ENCODE peak calls at places on chromosomes 16 and 17, in four cellular contexts. V is RPMI7951; S is naive thymus-derived CD8-positive, alpha-beta T cell; K is iPS-NIHi11. B is an unnamed sample.

GRCh38 chr16:74603848-74604247 is 3.1 kb downstream of the GLG1 start:
- DNase-seq in K (no peak), V (peak; percentile 40), S (no peak), B (no peak)

GRCh38 chr17:2594657-2595085 is 1.2 kb downstream of the PAFAH1B1 start:
- DNase-seq in K (no peak), V (no peak), S (peak; percentile 25), B (no peak)

GRCh38 chr17:50266384-50267073 is 7.7 kb upstream of the TMEM92 start:
- DNase-seq in K (peak; percentile 5), S (no peak), V (peak; percentile 90), B (peak; percentile 91)

GRCh38 chr16:87255866-87256265 is 61.3 kb downstream of the C16orf95 start:
- DNase-seq in K (no peak), V (no peak), S (no peak), B (no peak)

GRCh38 chr16:4392382-4393242 is 21.0 kb downstream of the VASN start:
- DNase-seq in K (peak; percentile 90), V (peak; percentile 82), S (no peak), B (no peak)

GRCh38 chr17:58344791-58345157 is 7.2 kb downstream of the SUPT4H1 start:
- DNase-seq in K (no peak), V (no peak), S (peak; percentile 69), B (no peak)

GRCh38 chr17:31586946-31587345 is 195.5 kb downstream of the RAB11FIP4 start:
- DNase-seq in V (no peak), K (no peak), S (no peak), B (no peak)

GRCh38 chr16:27291106-27291505 is 22.5 kb upstream of the NSMCE1 start:
- DNase-seq in V (no peak), K (no peak), S (no peak), B (no peak)

GRCh38 chr16:19853973-19854876 is 30.4 kb downstream of the GPRC5B start:
- DNase-seq in V (no peak), S (no peak), K (no peak), B (no peak)

GRCh38 chr16:84088695-84089395 is 27.9 kb downstream of the MBTPS1 start:
- DNase-seq in S (peak; percentile 43), K (no peak), V (no peak), B (no peak)

GRCh38 chr16:425082-425718 is at the start of gene RAB11FIP3:
- DNase-seq in V (peak; percentile 75), K (peak; percentile 97), S (peak; percentile 87), B (peak; percentile 29)

GRCh38 chr16:81292936-81293335 is 21.8 kb upstream of the GAN start:
- DNase-seq in K (no peak), V (no peak), S (no peak), B (no peak)

GRCh38 chr17:31572341-31572740 is 180.9 kb downstream of the RAB11FIP4 start:
- DNase-seq in V (no peak), K (no peak), S (no peak), B (no peak)

GRCh38 chr16:83473109-83473508 is 334.7 kb upstream of the HSBP1 start:
- DNase-seq in K (no peak), V (no peak), S (no peak), B (no peak)

GRCh38 chr17:40323731-40324650 is 15.0 kb downstream of the RARA start:
- DNase-seq in S (peak; percentile 90), V (peak; percentile 82), K (no peak), B (no peak)

GRCh38 chr17:1203111-1203966 is 23.6 kb upstream of the ABR start:
- DNase-seq in V (peak; percentile 71), K (peak; percentile 98), S (peak; percentile 44), B (no peak)

GRCh38 chr17:45046536-45047125 is 4.8 kb downstream of the DCAKD start:
- DNase-seq in S (no peak), V (no peak), K (no peak), B (no peak)

GRCh38 chr17:79235808-79236207 is 161.2 kb downstream of the ENGASE start:
- DNase-seq in K (no peak), V (no peak), S (no peak), B (no peak)

GRCh38 chr16:1019934-1020305 is 38.4 kb downstream of the SOX8 start:
- DNase-seq in V (peak; percentile 45), K (no peak), S (no peak), B (no peak)

GRCh38 chr17:15741624-15742023 is 9.5 kb downstream of the TBC1D26 start:
- DNase-seq in S (no peak), K (no peak), V (no peak), B (no peak)